ENCODE peak calls at places on chromosome X, in nine cellular contexts. F is MG63, E is gastrocnemius medialis, C is HAP-1, K is fibroblast of lung, Y is Karpas-422, Z is mesenchymal stem cell, X is pancreas, N is neural progenitor cell. A is an unnamed sample.
A peak's percentile ranks its signal among the peaks of the same experiment; 100 is the strongest.

GRCh38 chrX:109448539-109448938 is 33.3 kb downstream of the GUCY2F start:
- DNase-seq in F (no peak), E (no peak), C (peak; percentile 84), K (peak; percentile 3), Y (no peak), Z (no peak), X (no peak), N (no peak), A (no peak)

GRCh38 chrX:136147320-136147901 is at the start of gene FHL1:
- DNase-seq in F (peak; percentile 72), E (peak; percentile 30), C (peak; percentile 86), K (peak; percentile 31), Y (no peak), Z (peak; percentile 50), X (peak; percentile 33), N (peak; percentile 75), A (no peak)

GRCh38 chrX:130637591-130637990 is 235.8 kb downstream of the RBMX2 start:
- DNase-seq in F (no peak), E (no peak), C (no peak), K (peak; percentile 23), Y (no peak), Z (peak; percentile 40), X (no peak), N (no peak), A (no peak)

GRCh38 chrX:103157511-103158316 is 57.2 kb upstream of the BEX4 start:
- DNase-seq in F (no peak), E (no peak), C (peak; percentile 56), K (peak; percentile 33), Y (peak; percentile 66), Z (peak; percentile 29), X (peak; percentile 19), N (peak; percentile 24), A (no peak)

GRCh38 chrX:135985123-135985973 is at the start of gene SLC9A6:
- DNase-seq in F (peak; percentile 68), E (peak; percentile 66), C (peak; percentile 88), K (peak; percentile 47), Y (peak; percentile 84), Z (peak; percentile 60), X (peak; percentile 73), N (peak; percentile 89), A (no peak)

GRCh38 chrX:1475881-1476280 is 23.2 kb upstream of the ASMTL start:
- DNase-seq in F (no peak), E (no peak), C (no peak), K (no peak), Y (no peak), Z (no peak), X (no peak), N (no peak), A (no peak)

GRCh38 chrX:30141966-30142365 is 73.4 kb upstream of the MAGEB2 start:
- DNase-seq in F (peak; percentile 9), E (no peak), C (peak; percentile 71), K (peak; percentile 21), Y (peak; percentile 81), Z (peak; percentile 60), X (no peak), N (peak; percentile 71), A (peak; percentile 5)

GRCh38 chrX:151896734-151897474 is 15.8 kb upstream of the MAGEA4 start:
- DNase-seq in F (peak; percentile 18), E (no peak), C (no peak), K (peak; percentile 69), Y (no peak), Z (no peak), X (no peak), N (no peak), A (no peak)

GRCh38 chrX:21691512-21692018 is 33.4 kb upstream of the KLHL34 start:
- DNase-seq in F (no peak), E (no peak), C (no peak), K (peak; percentile 11), Y (no peak), Z (no peak), X (no peak), N (no peak), A (no peak)

GRCh38 chrX:79415056-79415455 is 47.9 kb upstream of the ITM2A start:
- DNase-seq in F (no peak), E (no peak), C (no peak), K (no peak), Y (no peak), Z (no peak), X (no peak), N (no peak), A (no peak)

GRCh38 chrX:104284407-104285000 is 29.8 kb upstream of the ESX1 start:
- DNase-seq in F (peak; percentile 62), E (no peak), C (no peak), K (peak; percentile 73), Y (no peak), Z (no peak), X (no peak), N (no peak), A (no peak)

GRCh38 chrX:129510331-129510730 is 13.0 kb downstream of the SMARCA1 start:
- DNase-seq in F (no peak), E (no peak), C (no peak), K (no peak), Y (no peak), Z (no peak), X (no peak), N (no peak), A (no peak)

GRCh38 chrX:19747672-19748610 is 139.5 kb downstream of the SH3KBP1 start:
- DNase-seq in F (no peak), E (peak; percentile 13), C (no peak), K (no peak), Y (peak; percentile 78), Z (no peak), X (no peak), N (no peak), A (no peak)

GRCh38 chrX:110051559-110051958 is 48.6 kb downstream of the TMEM164 start:
- DNase-seq in F (no peak), E (no peak), C (no peak), K (peak; percentile 34), Y (no peak), Z (no peak), X (peak; percentile 38), N (peak; percentile 43), A (no peak)

GRCh38 chrX:9340619-9341304 is 124.1 kb upstream of the TBL1X start:
- DNase-seq in F (peak; percentile 54), E (peak; percentile 43), C (peak; percentile 9), K (peak; percentile 70), Y (peak; percentile 53), Z (peak; percentile 59), X (peak; percentile 38), N (peak; percentile 27), A (no peak)

GRCh38 chrX:29948653-29949052 is 266.7 kb upstream of the MAGEB2 start:
- DNase-seq in F (no peak), E (no peak), C (no peak), K (peak; percentile 48), Y (no peak), Z (peak; percentile 26), X (no peak), N (no peak), A (no peak)

GRCh38 chrX:45749375-45749774 is 548.7 kb upstream of the DIPK2B start:
- DNase-seq in F (no peak), E (no peak), C (no peak), K (no peak), Y (peak; percentile 50), Z (peak; percentile 18), X (no peak), N (no peak), A (no peak)

GRCh38 chrX:136065044-136065671 is 79.9 kb downstream of the SLC9A6 start:
- DNase-seq in F (peak; percentile 3), E (peak; percentile 23), C (peak; percentile 14), K (peak; percentile 65), Y (no peak), Z (peak; percentile 77), X (no peak), N (no peak), A (no peak)

GRCh38 chrX:154546354-154547244 is at the start of gene G6PD:
- DNase-seq in F (peak; percentile 72), E (no peak), C (peak; percentile 89), K (peak; percentile 44), Y (peak; percentile 91), Z (peak; percentile 55), X (no peak), N (peak; percentile 87), A (no peak)

DNA sequence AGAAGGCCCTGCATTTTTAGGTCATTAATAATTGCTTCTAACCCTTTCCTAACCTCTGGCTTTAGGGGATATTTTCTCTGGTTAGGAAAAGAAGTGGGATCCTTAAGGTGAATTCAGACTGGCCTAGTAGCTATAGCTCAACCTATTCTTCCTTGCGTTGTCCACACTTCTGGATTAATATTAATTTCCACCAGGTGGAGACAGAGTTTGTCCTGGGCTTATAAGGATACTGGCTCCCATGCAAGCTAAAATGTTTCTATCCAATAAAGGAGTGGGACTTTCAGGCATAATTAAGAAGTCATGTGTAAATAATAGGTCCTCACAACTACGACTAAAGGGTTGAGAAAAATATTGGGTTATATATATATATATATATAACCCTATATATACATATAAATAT is 860.0 kb upstream of the POU3F4 start:
- DNase-seq in F (no peak), E (no peak), C (no peak), K (no peak), Y (no peak), Z (peak; percentile 1), X (no peak), N (no peak), A (no peak)
- H3K9me3 ChIP-seq in F (no peaks in the 10 kb centered on the region), E (no peaks in the 10 kb centered on the region), C (peaks cover 3% of the 10 kb centered on the region), K (no peaks in the 10 kb centered on the region), Y (peaks cover 24% of the 10 kb centered on the region), Z (peaks cover 15% of the 10 kb centered on the region), X (no peaks in the 10 kb centered on the region), N (no peaks in the 10 kb centered on the region), A (no peaks in the 10 kb centered on the region)

DNA sequence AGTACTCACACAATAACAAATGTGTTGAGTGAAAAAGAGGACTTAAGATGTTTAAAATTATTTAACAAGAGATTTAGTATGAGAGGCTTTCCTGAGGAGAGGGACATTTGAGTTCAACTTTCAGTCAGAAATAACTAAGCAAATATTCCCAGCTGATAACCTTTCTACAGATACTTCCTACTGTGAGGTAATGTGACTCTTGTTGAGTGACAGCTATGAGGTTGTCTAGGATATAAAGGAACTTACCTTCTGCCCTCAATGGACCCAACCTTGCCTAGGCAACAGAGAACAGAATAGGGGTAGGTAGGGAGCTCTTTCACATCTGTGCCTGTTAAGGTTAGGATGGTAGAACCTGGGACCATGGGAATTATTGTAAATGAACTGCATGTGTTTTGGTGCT is 54.7 kb downstream of the GLUD2 start:
- DNase-seq in F (no peak), E (no peak), C (no peak), K (no peak), Y (no peak), Z (no peak), X (no peak), N (no peak), A (no peak)
- H3K9me3 ChIP-seq in F (no peaks in the 10 kb centered on the region), E (no peaks in the 10 kb centered on the region), C (no peaks in the 10 kb centered on the region), K (no peaks in the 10 kb centered on the region), Y (no peaks in the 10 kb centered on the region), Z (no peaks in the 10 kb centered on the region), X (no peaks in the 10 kb centered on the region), N (no peaks in the 10 kb centered on the region), A (no peaks in the 10 kb centered on the region)

DNA sequence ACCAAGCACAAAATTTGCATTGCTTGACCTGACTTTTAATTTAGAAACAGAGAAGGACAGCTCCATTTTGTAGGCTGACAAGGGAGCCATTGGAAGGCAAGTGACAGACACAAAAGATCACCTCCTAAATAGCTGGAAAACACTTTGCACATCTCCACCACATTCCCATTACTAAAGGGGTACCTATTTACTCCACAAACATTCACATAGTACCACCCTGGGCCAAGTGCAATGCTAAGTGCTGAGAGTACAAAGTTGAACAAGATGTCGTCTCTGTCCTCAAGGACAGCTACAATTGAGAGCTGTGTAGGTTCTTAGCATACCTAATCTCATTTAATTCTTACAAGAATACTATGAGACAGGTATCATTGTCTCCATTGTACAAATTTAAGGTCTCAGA is 152.8 kb upstream of the GPC4 start:
- DNase-seq in F (no peak), E (no peak), C (no peak), K (no peak), Y (no peak), Z (no peak), X (no peak), N (no peak), A (no peak)
- H3K9me3 ChIP-seq in F (peaks cover 3% of the 10 kb centered on the region), E (no peaks in the 10 kb centered on the region), C (no peaks in the 10 kb centered on the region), K (no peaks in the 10 kb centered on the region), Y (peaks cover 3% of the 10 kb centered on the region), Z (peaks cover 9% of the 10 kb centered on the region), X (no peaks in the 10 kb centered on the region), N (peaks cover 2% of the 10 kb centered on the region), A (no peaks in the 10 kb centered on the region)

GRCh38 chrX:70922776-70923473 is 8.0 kb downstream of the SLC7A3 start:
- DNase-seq in F (no peak), E (no peak), C (peak; percentile 62), K (no peak), Y (no peak), Z (no peak), X (no peak), N (no peak), A (no peak)
- H3K9me3 ChIP-seq in F (no peaks in the 10 kb centered on the region), E (no peaks in the 10 kb centered on the region), C (no peaks in the 10 kb centered on the region), K (no peaks in the 10 kb centered on the region), Y (no peaks in the 10 kb centered on the region), Z (peaks cover 6% of the 10 kb centered on the region), X (no peaks in the 10 kb centered on the region), N (no peaks in the 10 kb centered on the region), A (no peaks in the 10 kb centered on the region)

A was measured in iPS DF 6.9.